ENCODE peak calls at places on chromosomes 13 and 19, in eight cellular contexts. P is epithelial cell of esophagus, R is ascending aorta, G is type B pancreatic cell, T is astrocyte of the cerebellum, V is fibroblast of lung, Z is adrenal gland, X is foreskin fibroblast. A is an unnamed sample.

GRCh38 chr19:11321206-11322126 is 18.0 kb downstream of the RAB3D start:
- DNase-seq in P (peak; percentile 39), R (no peak), G (no peak), T (no peak), V (no peak), Z (no peak), X (no peak), A (no peak)

GRCh38 chr19:5308471-5309437 is 31.9 kb downstream of the PTPRS start:
- DNase-seq in P (peak; percentile 43), R (peak; percentile 88), G (no peak), T (peak; percentile 79), V (peak; percentile 91), Z (no peak), X (no peak), A (no peak)

GRCh38 chr19:1683869-1684572 is 31.6 kb upstream of the TCF3 start:
- DNase-seq in P (no peak), R (no peak), G (no peak), T (no peak), V (no peak), Z (no peak), X (no peak), A (no peak)

GRCh38 chr19:9793051-9793591 is 24.6 kb upstream of the ZNF846 start:
- DNase-seq in P (peak; percentile 42), R (peak; percentile 82), G (no peak), T (no peak), V (peak; percentile 58), Z (no peak), X (peak; percentile 49), A (no peak)

GRCh38 chr19:23286477-23286876 is 36.3 kb upstream of the ZNF724 start:
- DNase-seq in P (no peak), R (no peak), G (no peak), T (no peak), V (no peak), Z (no peak), X (no peak), A (no peak)

GRCh38 chr13:52070929-52071523 is 46.5 kb downstream of the UTP14C start:
- DNase-seq in P (peak; percentile 52), R (no peak), G (no peak), T (no peak), V (peak; percentile 20), Z (no peak), X (peak; percentile 31), A (no peak)

GRCh38 chr19:34253711-34254551 is 423 bp upstream of the GARRE1 start:
- DNase-seq in P (peak; percentile 67), R (peak; percentile 90), G (peak; percentile 90), T (no peak), V (peak; percentile 59), Z (peak; percentile 91), X (no peak), A (no peak)

GRCh38 chr13:30121244-30121643 is 186.1 kb downstream of the KATNAL1 start:
- DNase-seq in P (no peak), R (no peak), G (no peak), T (no peak), V (no peak), Z (no peak), X (no peak), A (no peak)

GRCh38 chr13:19345916-19346422 is 164.3 kb upstream of the TUBA3C start:
- DNase-seq in P (no peak), R (no peak), G (no peak), T (no peak), V (no peak), Z (no peak), X (no peak), A (no peak)

GRCh38 chr19:18499055-18499775 is 22.7 kb downstream of the ELL start:
- DNase-seq in P (no peak), R (no peak), G (no peak), T (no peak), V (no peak), Z (no peak), X (no peak), A (no peak)

GRCh38 chr13:46101002-46101401 is 3.8 kb downstream of the CPB2 start:
- DNase-seq in P (no peak), R (no peak), G (no peak), T (no peak), V (no peak), Z (no peak), X (no peak), A (no peak)

GRCh38 chr19:1236566-1236965 is 1.2 kb downstream of the CBARP start:
- DNase-seq in P (no peak), R (no peak), G (no peak), T (no peak), V (no peak), Z (no peak), X (no peak), A (no peak)

GRCh38 chr19:1068111-1069001 is 1.4 kb downstream of the ARHGAP45 start:
- DNase-seq in P (no peak), R (no peak), G (no peak), T (no peak), V (no peak), Z (peak; percentile 54), X (no peak), A (no peak)

GRCh38 chr19:18417250-18418033 is 1.8 kb upstream of the SSBP4 start:
- DNase-seq in P (no peak), R (peak; percentile 87), G (peak; percentile 91), T (no peak), V (peak; percentile 83), Z (peak; percentile 72), X (peak; percentile 85), A (peak; percentile 72)

GRCh38 chr13:28485551-28485950 is 9.4 kb downstream of the FLT1 start:
- DNase-seq in P (no peak), R (no peak), G (no peak), T (no peak), V (no peak), Z (no peak), X (no peak), A (no peak)

GRCh38 chr19:33234736-33235135 is 9.1 kb upstream of the SLC7A10 start:
- DNase-seq in P (no peak), R (no peak), G (no peak), T (no peak), V (no peak), Z (no peak), X (no peak), A (no peak)
- TF ChIP-seq CTCF in P (no peak), R (no peak), G (no peak), T (no peak), V (no peak), Z (no peak), X (no peak), A (no peak)

DNA sequence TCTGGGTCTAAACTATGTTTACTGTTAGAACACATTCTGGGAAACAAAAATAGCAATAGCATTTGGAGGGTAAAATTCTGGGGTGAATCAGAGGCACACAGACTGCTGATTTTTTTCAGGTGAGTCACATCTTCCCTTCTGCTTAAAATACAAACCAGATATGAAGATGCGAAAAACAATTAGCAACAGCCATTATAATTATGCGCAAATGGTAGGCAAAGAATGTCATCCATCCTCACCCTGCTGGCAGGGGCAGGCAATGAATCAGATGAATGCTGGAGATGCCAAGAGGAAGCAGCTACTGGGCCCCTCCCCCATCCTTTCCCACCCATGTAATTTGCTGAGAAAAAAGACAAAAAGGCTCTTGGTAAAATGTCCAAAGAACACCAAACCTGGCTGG is 282.9 kb downstream of the KLF5 start:
- DNase-seq in P (peak; percentile 72), R (no peak), G (no peak), T (peak; percentile 27), V (peak; percentile 85), Z (no peak), X (peak; percentile 36), A (no peak)
- TF ChIP-seq CTCF in P (peak; percentile 27), R (no peak), G (no peak), T (no peak), V (no peak), Z (no peak), X (no peak), A (no peak)

GRCh38 chr13:24016046-24016445 is 118.7 kb upstream of the C1QTNF9B start:
- DNase-seq in P (no peak), R (no peak), G (no peak), T (no peak), V (no peak), Z (no peak), X (no peak), A (no peak)

GRCh38 chr13:24008679-24009078 is 111.4 kb upstream of the C1QTNF9B start:
- DNase-seq in P (no peak), R (no peak), G (no peak), T (no peak), V (peak; percentile 70), Z (no peak), X (no peak), A (no peak)

GRCh38 chr13:24013189-24013588 is 115.9 kb upstream of the C1QTNF9B start:
- DNase-seq in P (no peak), R (no peak), G (no peak), T (no peak), V (no peak), Z (no peak), X (no peak), A (no peak)

GRCh38 chr13:24011266-24011665 is 114.0 kb upstream of the C1QTNF9B start:
- DNase-seq in P (no peak), R (no peak), G (no peak), T (no peak), V (no peak), Z (no peak), X (no peak), A (no peak)

DNA sequence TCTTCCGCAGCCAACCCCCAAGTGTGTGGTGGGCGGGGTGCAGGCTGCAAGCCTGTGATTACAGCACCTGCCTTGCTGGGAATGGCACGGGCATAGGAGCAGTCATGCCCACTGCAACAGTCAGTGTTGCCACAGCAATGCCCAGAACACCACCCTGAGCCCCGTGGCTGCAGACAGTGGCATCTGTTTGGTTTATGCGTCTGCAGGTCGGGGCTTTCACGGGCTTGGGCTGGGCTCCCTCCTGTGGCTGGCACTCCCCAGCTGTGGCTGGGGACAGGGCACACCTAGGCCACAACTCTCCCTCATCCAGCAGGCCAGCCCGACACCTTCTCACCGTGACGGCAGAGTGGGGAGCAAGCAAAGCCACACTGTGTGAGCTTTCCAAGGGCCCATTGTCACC is 115.3 kb upstream of the C1QTNF9B start:
- DNase-seq in P (no peak), R (no peak), G (no peak), T (no peak), V (no peak), Z (no peak), X (no peak), A (peak; percentile 10)
- TF ChIP-seq CTCF in P (peak; percentile 2), R (no peak), G (no peak), T (no peak), V (no peak), Z (no peak), X (no peak), A (no peak)

GRCh38 chr19:30434797-30435594 is 62.8 kb downstream of the ZNF536 start:
- DNase-seq in P (no peak), R (no peak), G (no peak), T (no peak), V (no peak), Z (no peak), X (no peak), A (no peak)

GRCh38 chr19:30439271-30439750 is 67.1 kb downstream of the ZNF536 start:
- DNase-seq in P (no peak), R (no peak), G (no peak), T (no peak), V (no peak), Z (no peak), X (no peak), A (no peak)

GRCh38 chr19:30442715-30443114 is 70.5 kb downstream of the ZNF536 start:
- DNase-seq in P (no peak), R (no peak), G (no peak), T (no peak), V (no peak), Z (no peak), X (no peak), A (no peak)

GRCh38 chr19:30441011-30441410 is 68.8 kb downstream of the ZNF536 start:
- DNase-seq in P (no peak), R (no peak), G (no peak), T (no peak), V (no peak), Z (no peak), X (no peak), A (no peak)

GRCh38 chr19:30437869-30438268 is 65.7 kb downstream of the ZNF536 start:
- DNase-seq in P (no peak), R (no peak), G (no peak), T (no peak), V (no peak), Z (no peak), X (no peak), A (no peak)
- TF ChIP-seq CTCF in P (no peak), R (no peak), G (peak; percentile 25), T (no peak), V (no peak), Z (no peak), X (no peak), A (no peak)